ENCODE peak calls at places on chromosomes 1 and 21, in eight cellular contexts. I is stomach, A is fibroblast of lung, U is mammary epithelial cell, P is H9, N is tibial nerve, O is GM13977, K is PC-9. W is an unnamed sample.

GRCh38 chr1:183363967-183364366 is 54.2 kb downstream of the NMNAT2 start:
- DNase-seq in P (no peak), A (no peak), I (no peak), N (no peak), O (no peak), K (no peak), U (peak; percentile 22), W (no peak)

GRCh38 chr1:202173993-202174392 is 13.6 kb upstream of the PTPN7 start:
- DNase-seq in N (no peak), U (no peak), A (no peak), P (no peak), O (no peak), I (no peak), K (no peak), W (no peak)

GRCh38 chr1:220881918-220882891 is 3.0 kb downstream of the HLX start:
- DNase-seq in U (no peak), K (no peak), O (peak; percentile 29), I (no peak), N (no peak), P (peak; percentile 93), A (peak; percentile 82), W (peak; percentile 70)

GRCh38 chr21:43811262-43812105 is 22.1 kb downstream of the RRP1 start:
- DNase-seq in N (no peak), P (no peak), U (no peak), K (no peak), O (no peak), A (no peak), I (no peak), W (no peak)

GRCh38 chr1:95339377-95339776 is 105.4 kb downstream of the RWDD3 start:
- DNase-seq in U (no peak), A (no peak), K (no peak), I (no peak), P (no peak), N (no peak), O (no peak), W (no peak)

GRCh38 chr1:46643368-46643775 is 24.8 kb downstream of the ATPAF1 start:
- DNase-seq in A (peak; percentile 96), O (no peak), U (peak; percentile 69), N (no peak), I (no peak), K (peak; percentile 55), P (no peak), W (no peak)

GRCh38 chr1:22886211-22886610 is 86.5 kb downstream of the LACTBL1 start:
- DNase-seq in N (no peak), A (no peak), U (no peak), I (no peak), K (no peak), O (no peak), P (no peak), W (no peak)

GRCh38 chr1:119385650-119386049 is 17.1 kb downstream of the HAO2 start:
- DNase-seq in A (no peak), K (no peak), N (no peak), I (no peak), P (no peak), O (no peak), U (no peak), W (no peak)

GRCh38 chr1:224641030-224641429 is 24.9 kb downstream of the CNIH3 start:
- DNase-seq in A (no peak), O (no peak), K (no peak), P (peak; percentile 76), I (peak; percentile 62), U (no peak), N (no peak), W (no peak)

GRCh38 chr21:14303731-14304488 is 79.0 kb downstream of the HSPA13 start:
- DNase-seq in K (no peak), A (no peak), P (no peak), N (no peak), I (no peak), O (no peak), U (no peak), W (no peak)

GRCh38 chr1:153531638-153532037 is 4.2 kb downstream of the S100A6 start:
- DNase-seq in N (no peak), U (no peak), A (no peak), K (no peak), O (no peak), I (no peak), P (no peak), W (no peak)

GRCh38 chr21:31929548-31929947 is 56.7 kb downstream of the HUNK start:
- DNase-seq in N (no peak), A (no peak), O (no peak), P (no peak), U (no peak), K (no peak), I (no peak), W (no peak)

GRCh38 chr1:29626066-29626465 is 389.7 kb downstream of the PTPRU start:
- DNase-seq in A (no peak), P (no peak), K (no peak), N (no peak), U (no peak), I (no peak), O (no peak), W (no peak)

GRCh38 chr1:212797681-212798080 is 6.0 kb downstream of the TATDN3 start:
- DNase-seq in N (no peak), U (peak; percentile 8), O (no peak), A (peak; percentile 6), I (no peak), K (no peak), P (no peak), W (no peak)

GRCh38 chr1:55209247-55209646 is 5.9 kb downstream of the USP24 start:
- DNase-seq in I (no peak), A (no peak), O (peak; percentile 42), U (no peak), K (no peak), N (no peak), P (no peak), W (no peak)

GRCh38 chr1:195946500-195946899 is 661.7 kb downstream of the KCNT2 start:
- DNase-seq in I (no peak), K (no peak), U (no peak), P (no peak), N (no peak), A (no peak), O (no peak), W (no peak)

GRCh38 chr1:41539416-41539800 is 54.9 kb upstream of the EDN2 start:
- DNase-seq in I (no peak), A (no peak), O (no peak), U (no peak), P (no peak), K (no peak), N (no peak), W (no peak)

DNA sequence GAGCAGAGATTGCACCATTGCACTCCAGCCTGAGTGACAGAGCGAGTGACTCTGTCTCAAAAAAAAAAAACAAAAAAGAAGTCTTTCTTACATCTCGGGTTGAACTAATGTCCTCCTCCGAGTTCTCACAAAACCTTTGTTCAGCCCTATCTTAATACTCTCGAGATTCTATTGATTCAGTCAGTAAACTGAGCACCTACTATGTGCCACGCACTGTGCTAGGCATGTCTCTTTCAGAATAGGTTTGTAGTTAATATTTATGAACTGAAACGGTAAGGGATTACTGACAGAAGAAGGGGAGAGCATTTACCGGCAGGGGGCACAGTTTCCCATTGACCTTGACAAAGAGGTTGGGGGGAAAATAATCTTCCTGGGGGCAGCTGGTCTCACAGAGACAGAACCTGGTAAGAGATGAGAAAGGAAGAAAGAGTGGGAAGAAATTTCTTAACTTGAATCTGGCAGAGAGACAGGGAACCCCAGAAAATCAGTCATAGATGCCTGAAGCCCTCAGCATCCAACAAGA is 3.4 kb downstream of the PIAS3 start:
- DNase-seq in P (no peak), I (no peak), O (no peak), N (no peak), U (no peak), A (no peak), K (no peak), W (no peak)
- TF ChIP-seq CTCF in P (no peak), I (no peak), O (no peak), N (no peak), U (no peak), A (no peak), K (peak; percentile 35), W (no peak)

DNA sequence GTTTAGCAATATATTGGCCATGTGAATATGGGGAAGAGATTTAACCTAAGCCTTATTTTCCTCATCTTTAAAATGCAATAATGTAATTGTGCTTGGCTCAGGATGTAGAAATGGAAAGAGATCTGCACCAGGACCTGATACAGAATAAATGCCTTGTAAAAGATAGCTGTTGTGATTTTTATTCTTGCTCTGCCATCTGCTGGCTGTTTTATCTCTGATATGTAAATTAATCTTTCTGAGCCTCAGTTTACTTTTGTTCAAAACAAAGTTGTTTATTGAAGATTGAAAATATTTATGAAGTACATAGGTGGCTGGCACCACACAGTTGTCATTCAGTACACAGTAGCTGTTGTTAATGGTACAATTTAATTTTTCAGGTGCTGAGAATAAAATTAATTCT is 21.9 kb downstream of the ZYG11B start:
- DNase-seq in K (no peak), N (no peak), A (peak; percentile 13), P (no peak), O (no peak), I (no peak), U (no peak), W (no peak)
- TF ChIP-seq CTCF in K (peak; percentile 46), N (peak; percentile 14), A (peak; percentile 2), P (peak; percentile 22), O (no peak), I (no peak), U (peak; percentile 16), W (peak; percentile 54)

GRCh38 chr1:160228431-160228830 is 23.2 kb downstream of the PEA15 start:
- DNase-seq in O (no peak), I (no peak), U (no peak), N (no peak), P (no peak), K (no peak), A (no peak), W (no peak)

GRCh38 chr1:160225345-160225744 is 20.2 kb downstream of the PEA15 start:
- DNase-seq in N (no peak), P (no peak), K (no peak), O (no peak), I (no peak), A (no peak), U (peak; percentile 53), W (no peak)

GRCh38 chr1:160226623-160227022 is 21.4 kb downstream of the PEA15 start:
- DNase-seq in K (no peak), A (no peak), P (no peak), O (peak; percentile 50), N (no peak), U (no peak), I (no peak), W (no peak)

GRCh38 chr1:160227561-160227960 is 22.4 kb downstream of the PEA15 start:
- DNase-seq in K (no peak), O (no peak), I (no peak), A (no peak), U (no peak), N (no peak), P (no peak), W (no peak)

DNA sequence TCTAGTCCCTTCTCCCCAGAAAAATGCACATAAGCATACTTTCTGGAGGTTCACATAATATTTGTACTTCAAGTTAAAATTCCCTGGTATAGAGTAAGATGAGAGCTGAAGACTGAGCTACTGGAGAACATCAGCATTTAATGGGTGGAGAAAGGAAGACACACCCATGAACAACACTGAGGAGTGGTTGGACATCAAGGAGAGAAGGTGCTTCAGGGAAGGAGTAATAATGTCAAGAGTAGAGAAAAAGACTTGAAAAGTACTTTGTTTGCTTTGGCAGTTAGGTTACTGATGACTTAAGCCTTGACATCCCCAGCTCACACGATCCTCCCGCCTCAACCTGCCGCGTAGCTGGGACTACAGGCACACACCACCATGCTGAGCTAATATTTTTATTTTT is 21.9 kb downstream of the PEA15 start:
- DNase-seq in O (no peak), K (no peak), I (no peak), N (no peak), U (no peak), A (no peak), P (no peak), W (no peak)
- TF ChIP-seq CTCF in O (no peak), K (no peak), I (no peak), N (no peak), U (no peak), A (no peak), P (no peak), W (no peak)

GRCh38 chr21:40841524-40842196 is 5.3 kb downstream of the DSCAM start:
- DNase-seq in P (peak; percentile 81), I (peak; percentile 67), U (peak; percentile 42), O (no peak), N (no peak), K (peak; percentile 7), A (no peak), W (no peak)
- TF ChIP-seq CTCF in P (peak; percentile 72), I (no peak), U (peak; percentile 59), O (no peak), N (peak; percentile 28), K (no peak), A (no peak), W (no peak)

W was measured in psoas muscle.